ENCODE peak calls at places on chromosome 19, in four cellular contexts. K, I, Q and C are unnamed samples.

GRCh38 chr19:29288276-29288675 is 75.3 kb upstream of the UQCRFS1 start:
- DNase-seq in K (no peak), I (no peak), Q (no peak), C (no peak)

GRCh38 chr19:31674503-31675186 is 325.4 kb upstream of the TSHZ3 start:
- DNase-seq in K (no peak), I (no peak), Q (no peak), C (no peak)

GRCh38 chr19:13063461-13064091 is 39.1 kb downstream of the LYL1 start:
- DNase-seq in K (no peak), I (no peak), Q (no peak), C (no peak)

GRCh38 chr19:33055718-33056117 is 9.0 kb downstream of the RHPN2 start:
- DNase-seq in K (no peak), I (no peak), Q (peak), C (no peak)

GRCh38 chr19:13149628-13150186 is 468 bp downstream of the STX10 start:
- DNase-seq in K (peak), I (no peak), Q (peak), C (no peak)

GRCh38 chr19:13843104-13843921 is 33.6 kb upstream of the NANOS3 start:
- DNase-seq in K (peak), I (no peak), Q (peak), C (no peak)

GRCh38 chr19:19054315-19054938 is 9.4 kb upstream of the SLC25A42 start:
- DNase-seq in K (no peak), I (no peak), Q (no peak), C (no peak)

GRCh38 chr19:29680447-29680846 is 15.2 kb downstream of the PLEKHF1 start:
- DNase-seq in K (no peak), I (no peak), Q (no peak), C (peak)

GRCh38 chr19:15863272-15863671 is 34.6 kb downstream of the CYP4F2 start:
- DNase-seq in K (no peak), I (no peak), Q (no peak), C (no peak)

GRCh38 chr19:10033614-10034013 is 20.3 kb downstream of the RDH8 start:
- DNase-seq in K (no peak), I (no peak), Q (no peak), C (no peak)

GRCh38 chr19:33487901-33488817 is 33.4 kb downstream of the PEPD start:
- DNase-seq in K (no peak), I (no peak), Q (no peak), C (no peak)

GRCh38 chr19:58581227-58582141 is 8.3 kb upstream of the MZF1 start:
- DNase-seq in K (peak), I (peak), Q (peak), C (peak)
- TF ChIP-seq CTCF in K (peak), I (no peak), Q (peak), C (peak)

GRCh38 chr19:46347985-46348384 is 1.1 kb downstream of the PPP5C start:
- DNase-seq in K (no peak), I (no peak), Q (no peak), C (no peak)

GRCh38 chr19:46346821-46347571 is at the start of gene PPP5C:
- DNase-seq in K (peak), I (peak), Q (peak), C (peak)

GRCh38 chr19:46345157-46345556 is 1.7 kb upstream of the PPP5C start:
- DNase-seq in K (no peak), I (no peak), Q (no peak), C (no peak)

GRCh38 chr19:46349311-46349993 is 2.6 kb downstream of the PPP5C start:
- DNase-seq in K (no peak), I (no peak), Q (no peak), C (no peak)

DNA sequence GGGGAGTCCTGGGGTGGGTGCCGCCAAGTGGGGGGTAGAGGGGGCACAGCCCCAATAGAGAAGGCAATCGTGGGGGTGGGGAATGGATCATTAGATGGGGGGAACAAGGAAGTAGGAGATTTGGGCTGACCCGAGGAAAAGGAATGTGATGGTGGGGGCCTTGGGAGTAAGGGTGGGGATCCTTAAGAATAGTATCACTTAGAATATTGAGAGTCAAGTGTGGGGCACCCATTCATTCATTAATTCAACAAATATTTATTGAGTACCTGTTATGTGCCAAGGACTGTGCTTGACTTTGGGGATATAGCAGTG is 641 bp downstream of the PPP5C start:
- DNase-seq in K (no peak), I (no peak), Q (no peak), C (no peak)
- TF ChIP-seq CTCF in K (peak), I (no peak), Q (peak), C (peak)

GRCh38 chr19:2359992-2360875 is at the start of gene TMPRSS9:
- DNase-seq in K (no peak), I (no peak), Q (no peak), C (no peak)

GRCh38 chr19:2361259-2362038 is 1.4 kb downstream of the TMPRSS9 start:
- DNase-seq in K (no peak), I (no peak), Q (no peak), C (no peak)

GRCh38 chr19:2362970-2363300 is 2.9 kb downstream of the TMPRSS9 start:
- DNase-seq in K (no peak), I (no peak), Q (no peak), C (no peak)

GRCh38 chr19:2362039-2362969 is 2.2 kb downstream of the TMPRSS9 start:
- DNase-seq in K (no peak), I (no peak), Q (no peak), C (no peak)

GRCh38 chr19:2360876-2361232 is 789 bp downstream of the TMPRSS9 start:
- DNase-seq in K (no peak), I (no peak), Q (no peak), C (no peak)
- TF ChIP-seq CTCF in K (no peak), I (no peak), Q (no peak), C (no peak)

GRCh38 chr19:46206176-46206575 is 23.4 kb upstream of the IGFL1 start:
- DNase-seq in K (no peak), I (no peak), Q (peak), C (no peak)
- TF ChIP-seq CTCF in K (no peak), I (no peak), Q (no peak), C (no peak)

DNA sequence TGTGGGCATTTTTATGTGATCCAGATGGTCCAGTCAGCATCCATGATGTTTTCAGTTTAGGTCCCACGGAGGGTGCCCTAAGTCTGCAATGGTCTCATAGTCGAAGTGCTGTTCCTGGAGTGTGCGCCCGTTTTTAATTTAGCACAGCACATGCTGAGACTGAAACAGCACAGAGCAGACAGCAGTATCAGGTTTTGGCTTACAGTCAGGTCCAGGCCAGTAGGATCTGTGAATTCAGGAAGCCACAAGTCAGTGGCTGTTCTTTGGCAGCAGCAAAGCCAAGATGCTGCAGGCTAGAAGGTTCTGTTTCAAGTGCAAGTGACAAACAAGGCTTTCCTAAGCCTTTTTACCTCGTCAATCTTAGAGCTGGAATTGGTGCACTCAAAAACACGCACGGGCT is 18.3 kb downstream of the FBXO27 start:
- DNase-seq in K (no peak), I (no peak), Q (no peak), C (no peak)
- TF ChIP-seq CTCF in K (no peak), I (no peak), Q (no peak), C (no peak)

GRCh38 chr19:46959962-46960556 is 59.6 kb upstream of the NPAS1 start:
- DNase-seq in K (no peak), I (no peak), Q (peak), C (no peak)

GRCh38 chr19:46958542-46958941 is 61.1 kb upstream of the NPAS1 start:
- DNase-seq in K (no peak), I (no peak), Q (no peak), C (no peak)

GRCh38 chr19:46967578-46968018 is 52.0 kb upstream of the NPAS1 start:
- DNase-seq in K (no peak), I (no peak), Q (no peak), C (no peak)

GRCh38 chr19:46962030-46962570 is 57.5 kb upstream of the NPAS1 start:
- DNase-seq in K (no peak), I (no peak), Q (no peak), C (no peak)

GRCh38 chr19:46963093-46963734 is 56.4 kb upstream of the NPAS1 start:
- DNase-seq in K (no peak), I (no peak), Q (peak), C (no peak)
- TF ChIP-seq CTCF in K (no peak), I (no peak), Q (no peak), C (no peak)

GRCh38 chr19:2624537-2625091 is 77.9 kb downstream of the GNG7 start:
- DNase-seq in K (no peak), I (no peak), Q (no peak), C (peak)
- TF ChIP-seq CTCF in K (no peak), I (no peak), Q (no peak), C (no peak)

DNA sequence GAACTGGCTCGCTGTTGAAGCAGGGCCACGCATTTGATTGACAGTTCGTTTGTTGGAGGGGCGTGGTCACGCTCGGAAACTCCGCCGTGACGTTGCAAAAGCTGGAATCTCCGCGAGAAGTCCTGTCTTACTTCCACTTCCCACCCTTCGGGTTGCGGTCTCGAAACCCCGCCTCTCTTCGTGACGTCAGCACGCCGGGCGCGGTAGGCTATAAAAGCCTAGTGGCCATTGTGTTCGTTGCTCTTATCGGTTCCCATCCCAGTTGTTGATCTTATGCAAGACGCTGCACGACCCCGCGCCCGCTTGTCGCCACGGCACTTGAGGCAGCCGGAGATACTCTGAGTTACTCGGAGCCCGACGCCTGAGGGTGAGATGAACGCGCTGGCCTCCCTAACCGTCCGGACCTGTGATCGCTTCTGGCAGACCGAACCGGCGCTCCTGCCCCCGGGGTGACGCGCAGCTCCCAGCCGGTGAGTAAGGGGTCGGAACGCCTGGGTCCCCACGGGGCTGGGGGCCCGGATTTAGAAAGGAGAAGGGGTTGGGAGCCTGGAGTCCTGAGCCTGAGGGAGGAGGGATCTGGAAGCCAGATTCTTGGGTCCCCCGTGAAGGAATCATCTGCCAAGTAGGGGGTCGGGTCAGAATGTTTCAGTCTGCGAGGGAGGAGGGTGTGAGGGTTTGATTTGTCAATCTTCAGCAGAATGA is at the start of gene PPP1R15A:
- DNase-seq in K (peak), I (peak), Q (peak), C (peak)
- TF ChIP-seq CTCF in K (no peak), I (no peak), Q (no peak), C (no peak)

DNA sequence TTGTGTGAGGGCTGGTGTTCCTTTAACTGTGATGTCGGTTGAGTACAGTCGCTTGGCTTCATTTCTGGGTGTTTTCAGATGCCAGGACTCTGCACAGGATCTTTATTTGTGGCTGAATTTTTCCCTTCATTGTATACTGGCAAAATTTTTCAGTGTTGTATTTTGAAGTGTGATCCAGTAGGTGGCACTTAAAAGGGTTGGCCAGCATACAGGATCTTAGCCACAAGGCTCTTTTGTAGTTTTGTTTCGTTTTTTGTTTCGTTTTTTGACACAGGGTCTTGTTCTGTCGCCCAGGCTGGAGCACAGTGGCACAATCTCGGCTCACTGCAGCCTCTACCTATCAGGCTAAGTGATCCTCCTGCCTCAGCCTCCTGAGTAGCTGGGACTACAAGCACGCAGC is 8.7 kb downstream of the FCAR start:
- DNase-seq in K (no peak), I (no peak), Q (peak), C (no peak)
- TF ChIP-seq CTCF in K (no peak), I (no peak), Q (peak), C (peak)

GRCh38 chr19:42313096-42313839 is at the start of gene TMEM145:
- DNase-seq in K (peak), I (no peak), Q (no peak), C (no peak)

GRCh38 chr19:42311612-42312160 is 1.4 kb upstream of the TMEM145 start:
- DNase-seq in K (no peak), I (no peak), Q (no peak), C (no peak)

GRCh38 chr19:42312370-42312769 is 739 bp upstream of the TMEM145 start:
- DNase-seq in K (no peak), I (no peak), Q (no peak), C (no peak)

GRCh38 chr19:42315024-42315423 is 1.9 kb downstream of the TMEM145 start:
- DNase-seq in K (no peak), I (no peak), Q (no peak), C (no peak)

GRCh38 chr19:42313840-42314755 is 989 bp downstream of the TMEM145 start:
- DNase-seq in K (no peak), I (no peak), Q (no peak), C (no peak)
- TF ChIP-seq CTCF in K (no peak), I (no peak), Q (no peak), C (no peak)